ENCODE peak calls at places on chromosome 1, in seven cellular contexts. C, P, Y, E, V, L and J are unnamed samples.

GRCh38 chr1:11701551-11701961 is 10.0 kb downstream of the DRAXIN start:
- DNase-seq in C (peak), P (no peak), Y (no peak), E (no peak), V (no peak), L (no peak), J (no peak)

GRCh38 chr1:94105957-94106529 is 14.9 kb downstream of the ABCA4 start:
- DNase-seq in C (peak), P (no peak), Y (no peak), E (no peak), V (no peak), L (no peak), J (no peak)

GRCh38 chr1:234745844-234746797 is 136.1 kb upstream of the IRF2BP2 start:
- DNase-seq in C (peak), P (no peak), Y (no peak), E (no peak), V (peak), L (no peak), J (no peak)

GRCh38 chr1:114455102-114455785 is 55.8 kb downstream of the TRIM33 start:
- DNase-seq in C (peak), P (no peak), Y (no peak), E (no peak), V (no peak), L (no peak), J (no peak)

GRCh38 chr1:204688007-204688406 is 2.5 kb upstream of the LRRN2 start:
- DNase-seq in C (no peak), P (no peak), Y (no peak), E (no peak), V (no peak), L (no peak), J (no peak)

GRCh38 chr1:116411784-116412479 is 38.9 kb downstream of the ATP1A1 start:
- DNase-seq in C (peak), P (no peak), Y (no peak), E (no peak), V (no peak), L (no peak), J (no peak)

GRCh38 chr1:35637401-35637809 is 3.9 kb downstream of the PSMB2 start:
- DNase-seq in C (peak), P (no peak), Y (no peak), E (no peak), V (no peak), L (no peak), J (no peak)

GRCh38 chr1:29849038-29849750 is 612.9 kb downstream of the PTPRU start:
- DNase-seq in C (peak), P (no peak), Y (peak), E (peak), V (peak), L (peak), J (no peak)

GRCh38 chr1:7535934-7536878 is 234.9 kb upstream of the VAMP3 start:
- DNase-seq in C (no peak), P (peak), Y (no peak), E (no peak), V (peak), L (no peak), J (no peak)

GRCh38 chr1:235270625-235271024 is 57.4 kb downstream of the ARID4B start:
- DNase-seq in C (peak), P (no peak), Y (no peak), E (no peak), V (peak), L (no peak), J (no peak)

GRCh38 chr1:78836736-78837135 is 169.8 kb downstream of the ADGRL4 start:
- DNase-seq in C (peak), P (no peak), Y (no peak), E (no peak), V (no peak), L (no peak), J (no peak)

GRCh38 chr1:88302843-88303486 is 381.1 kb upstream of the PKN2 start:
- DNase-seq in C (peak), P (no peak), Y (no peak), E (peak), V (no peak), L (no peak), J (peak)

GRCh38 chr1:93288558-93288957 is 57.1 kb upstream of the DR1 start:
- DNase-seq in C (peak), P (no peak), Y (no peak), E (no peak), V (no peak), L (no peak), J (no peak)

GRCh38 chr1:28096210-28097099 is 8.0 kb upstream of the EYA3 start:
- DNase-seq in C (no peak), P (no peak), Y (peak), E (no peak), V (no peak), L (no peak), J (no peak)

GRCh38 chr1:168179411-168180147 is 817 bp downstream of the TIPRL start:
- DNase-seq in C (peak), P (no peak), Y (peak), E (no peak), V (no peak), L (no peak), J (no peak)

GRCh38 chr1:66692681-66693080 is 59.6 kb upstream of the DYNLT5 start:
- DNase-seq in C (no peak), P (no peak), Y (no peak), E (no peak), V (no peak), L (no peak), J (no peak)

GRCh38 chr1:168939131-168939946 is 167.2 kb upstream of the ATP1B1 start:
- DNase-seq in C (no peak), P (no peak), Y (peak), E (no peak), V (no peak), L (no peak), J (no peak)

GRCh38 chr1:230596306-230596705 is 46.0 kb upstream of the COG2 start:
- DNase-seq in C (no peak), P (no peak), Y (no peak), E (no peak), V (no peak), L (no peak), J (no peak)

GRCh38 chr1:17409391-17409811 is 30.1 kb downstream of the RCC2 start:
- DNase-seq in C (no peak), P (no peak), Y (no peak), E (no peak), V (no peak), L (peak), J (no peak)

GRCh38 chr1:244311784-244312532 is 139.8 kb downstream of the ADSS2 start:
- DNase-seq in C (peak), P (no peak), Y (no peak), E (no peak), V (no peak), L (no peak), J (no peak)

GRCh38 chr1:94395748-94396309 is 22.4 kb upstream of the ABCD3 start:
- DNase-seq in C (no peak), P (no peak), Y (no peak), E (no peak), V (no peak), L (no peak), J (no peak)

GRCh38 chr1:201790261-201790660 is 38.7 kb upstream of the IPO9 start:
- DNase-seq in C (peak), P (no peak), Y (no peak), E (no peak), V (no peak), L (no peak), J (no peak)

GRCh38 chr1:20552728-20553571 is 577 bp downstream of the FAM43B start:
- DNase-seq in C (peak), P (no peak), Y (no peak), E (no peak), V (no peak), L (no peak), J (no peak)

GRCh38 chr1:205317311-205317917 is 4.1 kb downstream of the NUAK2 start:
- DNase-seq in C (peak), P (peak), Y (peak), E (no peak), V (no peak), L (peak), J (no peak)

GRCh38 chr1:53536606-53537005 is 77.4 kb downstream of the DMRTB1 start:
- DNase-seq in C (no peak), P (no peak), Y (no peak), E (no peak), V (no peak), L (no peak), J (no peak)

GRCh38 chr1:104804147-104804546 is 1054.4 kb downstream of the AMY1C start:
- DNase-seq in C (no peak), P (no peak), Y (no peak), E (no peak), V (no peak), L (no peak), J (no peak)

GRCh38 chr1:87362834-87363426 is 34.2 kb downstream of the LMO4 start:
- DNase-seq in C (peak), P (no peak), Y (no peak), E (no peak), V (no peak), L (no peak), J (no peak)

GRCh38 chr1:184854456-184855180 is 100.0 kb upstream of the EDEM3 start:
- DNase-seq in C (peak), P (no peak), Y (no peak), E (no peak), V (no peak), L (no peak), J (no peak)

GRCh38 chr1:159839135-159839849 is 12.6 kb downstream of the SLAMF8 start:
- DNase-seq in C (no peak), P (no peak), Y (no peak), E (no peak), V (no peak), L (no peak), J (no peak)

GRCh38 chr1:146036990-146037646 is 15.6 kb upstream of the HJV start:
- DNase-seq in C (peak), P (peak), Y (peak), E (peak), V (peak), L (peak), J (peak)

GRCh38 chr1:101128851-101129250 is 103.3 kb upstream of the DPH5 start:
- DNase-seq in C (no peak), P (no peak), Y (no peak), E (no peak), V (no peak), L (no peak), J (no peak)

GRCh38 chr1:92168657-92169056 is 49.1 kb upstream of the C1orf146 start:
- DNase-seq in C (no peak), P (no peak), Y (no peak), E (no peak), V (no peak), L (no peak), J (no peak)

GRCh38 chr1:114712987-114713386 is 3.6 kb downstream of the NRAS start:
- DNase-seq in C (no peak), P (no peak), Y (peak), E (no peak), V (no peak), L (no peak), J (no peak)

GRCh38 chr1:65281846-65282245 is 27.5 kb upstream of the DNAJC6 start:
- DNase-seq in C (no peak), P (no peak), Y (no peak), E (no peak), V (no peak), L (no peak), J (no peak)

GRCh38 chr1:191695865-191696264 is 462.4 kb upstream of the RGS18 start:
- DNase-seq in C (peak), P (no peak), Y (no peak), E (no peak), V (no peak), L (no peak), J (no peak)

GRCh38 chr1:42922687-42923366 is 35.8 kb downstream of the SLC2A1 start:
- DNase-seq in C (peak), P (no peak), Y (peak), E (no peak), V (peak), L (no peak), J (no peak)

GRCh38 chr1:22710688-22711024 is at the start of gene EPHB2:
- DNase-seq in C (peak), P (no peak), Y (peak), E (no peak), V (no peak), L (peak), J (no peak)
- H3K4me3 ChIP-seq in C (peak), P (peak), Y (peak), E (peak), V (peak), L (peak), J (peak)

DNA sequence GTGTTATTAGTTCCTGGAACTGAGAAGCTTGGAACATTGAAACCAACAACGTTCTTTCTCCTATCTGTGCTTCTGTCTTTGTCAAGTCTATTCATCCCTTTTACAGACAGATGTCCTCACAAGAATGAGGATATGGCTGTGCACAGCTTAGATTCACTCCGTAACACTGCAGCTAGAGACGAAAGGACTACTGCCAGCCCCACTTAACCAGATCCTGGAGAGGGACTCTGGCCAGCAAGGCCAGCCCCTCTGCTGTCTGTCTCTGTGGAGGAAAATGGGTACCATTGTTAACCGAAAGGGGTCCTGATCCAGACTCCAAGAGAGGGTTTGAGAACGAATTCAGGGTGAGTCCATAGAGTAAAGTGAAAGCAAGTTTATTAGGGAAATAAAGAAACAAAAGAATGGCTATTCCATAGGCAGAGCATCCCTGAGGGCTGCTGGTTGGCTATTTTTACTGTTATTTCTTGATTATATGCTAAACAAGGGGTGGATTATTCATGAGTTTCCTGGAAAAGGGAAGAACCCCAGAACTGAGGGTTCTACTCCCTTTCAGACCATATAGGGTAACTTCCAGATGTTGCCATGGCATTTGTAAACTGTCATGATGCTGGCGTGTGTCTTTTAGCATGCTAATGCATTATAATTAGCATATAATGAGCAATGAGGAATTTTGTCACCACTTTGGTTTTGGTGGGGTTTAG is 17.4 kb upstream of the USP24 start:
- DNase-seq in C (no peak), P (no peak), Y (no peak), E (no peak), V (no peak), L (no peak), J (no peak)
- H3K4me3 ChIP-seq in C (no peak), P (no peak), Y (no peak), E (no peak), V (no peak), L (no peak), J (no peak)

GRCh38 chr1:161989108-161989507 is 34.6 kb downstream of the OLFML2B start:
- DNase-seq in C (peak), P (no peak), Y (no peak), E (no peak), V (no peak), L (no peak), J (no peak)
- H3K4me3 ChIP-seq in C (no peak), P (no peak), Y (no peak), E (no peak), V (no peak), L (no peak), J (no peak)

GRCh38 chr1:206918076-206918475 is 3.7 kb downstream of the FCMR start:
- DNase-seq in C (no peak), P (no peak), Y (no peak), E (no peak), V (no peak), L (no peak), J (no peak)
- H3K4me3 ChIP-seq in C (no peak), P (no peak), Y (no peak), E (no peak), V (no peak), L (no peak), J (no peak)

GRCh38 chr1:247421074-247421473 is 5.1 kb downstream of the NLRP3 start:
- DNase-seq in C (no peak), P (no peak), Y (no peak), E (no peak), V (no peak), L (no peak), J (no peak)

GRCh38 chr1:247417786-247418185 is 1.8 kb downstream of the NLRP3 start:
- DNase-seq in C (no peak), P (no peak), Y (no peak), E (no peak), V (no peak), L (no peak), J (no peak)

GRCh38 chr1:247419326-247419725 is 3.4 kb downstream of the NLRP3 start:
- DNase-seq in C (no peak), P (no peak), Y (no peak), E (no peak), V (no peak), L (no peak), J (no peak)

GRCh38 chr1:247411583-247412295 is 4.2 kb upstream of the NLRP3 start:
- DNase-seq in C (no peak), P (no peak), Y (no peak), E (no peak), V (no peak), L (no peak), J (no peak)

GRCh38 chr1:247415423-247416361 is at the start of gene NLRP3:
- DNase-seq in C (no peak), P (peak), Y (no peak), E (no peak), V (no peak), L (peak), J (no peak)
- H3K4me3 ChIP-seq in C (no peak), P (peak), Y (peak), E (peak), V (no peak), L (peak), J (no peak)

GRCh38 chr1:32872189-32872898 is 1.6 kb upstream of the FNDC5 start:
- DNase-seq in C (peak), P (no peak), Y (peak), E (no peak), V (peak), L (peak), J (no peak)

GRCh38 chr1:32871364-32872188 is 864 bp upstream of the FNDC5 start:
- DNase-seq in C (peak), P (no peak), Y (no peak), E (no peak), V (no peak), L (no peak), J (no peak)

GRCh38 chr1:32869844-32870614 is 683 bp downstream of the FNDC5 start:
- DNase-seq in C (no peak), P (no peak), Y (no peak), E (no peak), V (no peak), L (no peak), J (no peak)

GRCh38 chr1:32868806-32869455 is 1.8 kb downstream of the FNDC5 start:
- DNase-seq in C (no peak), P (no peak), Y (no peak), E (no peak), V (no peak), L (no peak), J (no peak)

GRCh38 chr1:32870615-32871363 is at the start of gene FNDC5:
- DNase-seq in C (peak), P (no peak), Y (no peak), E (no peak), V (peak), L (no peak), J (no peak)
- H3K4me3 ChIP-seq in C (peak), P (no peak), Y (peak), E (peak), V (peak), L (peak), J (peak)

DNA sequence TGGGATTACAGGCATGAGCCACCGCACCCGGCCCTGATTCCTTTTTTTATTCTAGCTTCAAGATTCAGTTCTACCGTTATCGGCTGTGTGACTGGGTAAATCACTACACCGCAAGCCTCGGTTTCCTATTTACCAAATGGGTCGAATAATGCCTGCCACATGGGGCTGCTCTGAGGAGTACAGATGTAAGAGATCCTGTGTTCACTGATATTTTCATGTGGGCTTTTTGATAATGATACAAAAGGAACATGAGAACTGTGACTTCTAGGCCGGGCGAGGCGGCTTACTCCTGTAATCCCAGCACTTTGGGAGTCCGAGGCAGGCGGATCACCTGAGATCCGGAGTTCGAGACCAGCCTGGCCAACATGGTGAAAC is 695 bp upstream of the PSMB4 start:
- DNase-seq in C (no peak), P (no peak), Y (no peak), E (no peak), V (no peak), L (no peak), J (no peak)
- H3K4me3 ChIP-seq in C (peak), P (peak), Y (peak), E (peak), V (peak), L (peak), J (no peak)

GRCh38 chr1:162835157-162835899 is 25.6 kb downstream of the CCDC190 start:
- DNase-seq in C (no peak), P (no peak), Y (no peak), E (no peak), V (no peak), L (no peak), J (no peak)
- H3K4me3 ChIP-seq in C (no peak), P (no peak), Y (no peak), E (no peak), V (no peak), L (no peak), J (no peak)